ENCODE peak calls at places on chromosomes 6 and 20, in seven cellular contexts. One of them, this sample, is unnamed.

GRCh38 chr20:2387180-2387577 is 6.5 kb downstream of the TGM6 start:
- DNase-seq in right atrium auricular region: no peak
- DNase-seq in effector memory CD8-positive, alpha-beta T cell: peak
- DNase-seq in CD4-positive, alpha-beta T cell: no peak
- DNase-seq in activated effector memory CD4-positive, alpha-beta T cell treated with anti-CD3 and anti-CD28 coated beads, Interleukin-2, amount 50 U/mL, for 16 hours: peak
- DNase-seq in Caki2: peak
- DNase-seq in tibial artery: no peak
- DNase-seq in this sample: no peak

GRCh38 chr6:145875496-145876244 is 61.1 kb upstream of the FBXO30 start:
- DNase-seq in effector memory CD8-positive, alpha-beta T cell: no peak
- DNase-seq in tibial artery: no peak
- DNase-seq in CD4-positive, alpha-beta T cell: no peak
- DNase-seq in Caki2: no peak
- DNase-seq in right atrium auricular region: no peak
- DNase-seq in activated effector memory CD4-positive, alpha-beta T cell treated with anti-CD3 and anti-CD28 coated beads, Interleukin-2, amount 50 U/mL, for 16 hours: no peak
- DNase-seq in this sample: no peak

GRCh38 chr20:51338692-51339440 is 203.7 kb downstream of the NFATC2 start:
- DNase-seq in effector memory CD8-positive, alpha-beta T cell: no peak
- DNase-seq in Caki2: no peak
- DNase-seq in CD4-positive, alpha-beta T cell: no peak
- DNase-seq in right atrium auricular region: no peak
- DNase-seq in activated effector memory CD4-positive, alpha-beta T cell treated with anti-CD3 and anti-CD28 coated beads, Interleukin-2, amount 50 U/mL, for 16 hours: no peak
- DNase-seq in tibial artery: no peak
- DNase-seq in this sample: peak

GRCh38 chr20:17023036-17023435 is 203.8 kb upstream of the PCSK2 start:
- DNase-seq in CD4-positive, alpha-beta T cell: no peak
- DNase-seq in activated effector memory CD4-positive, alpha-beta T cell treated with anti-CD3 and anti-CD28 coated beads, Interleukin-2, amount 50 U/mL, for 16 hours: no peak
- DNase-seq in tibial artery: no peak
- DNase-seq in Caki2: no peak
- DNase-seq in effector memory CD8-positive, alpha-beta T cell: no peak
- DNase-seq in right atrium auricular region: no peak
- DNase-seq in this sample: no peak

GRCh38 chr6:93575495-93575894 is 156.1 kb upstream of the EPHA7 start:
- DNase-seq in tibial artery: no peak
- DNase-seq in effector memory CD8-positive, alpha-beta T cell: no peak
- DNase-seq in activated effector memory CD4-positive, alpha-beta T cell treated with anti-CD3 and anti-CD28 coated beads, Interleukin-2, amount 50 U/mL, for 16 hours: no peak
- DNase-seq in Caki2: no peak
- DNase-seq in right atrium auricular region: no peak
- DNase-seq in CD4-positive, alpha-beta T cell: no peak
- DNase-seq in this sample: no peak

GRCh38 chr6:22372922-22373321 is 76.1 kb upstream of the PRL start:
- DNase-seq in activated effector memory CD4-positive, alpha-beta T cell treated with anti-CD3 and anti-CD28 coated beads, Interleukin-2, amount 50 U/mL, for 16 hours: no peak
- DNase-seq in tibial artery: no peak
- DNase-seq in right atrium auricular region: no peak
- DNase-seq in CD4-positive, alpha-beta T cell: no peak
- DNase-seq in effector memory CD8-positive, alpha-beta T cell: no peak
- DNase-seq in Caki2: no peak
- DNase-seq in this sample: no peak

GRCh38 chr6:139547082-139547776 is 172.8 kb upstream of the CITED2 start:
- DNase-seq in CD4-positive, alpha-beta T cell: no peak
- DNase-seq in effector memory CD8-positive, alpha-beta T cell: no peak
- DNase-seq in Caki2: no peak
- DNase-seq in activated effector memory CD4-positive, alpha-beta T cell treated with anti-CD3 and anti-CD28 coated beads, Interleukin-2, amount 50 U/mL, for 16 hours: no peak
- DNase-seq in tibial artery: no peak
- DNase-seq in right atrium auricular region: no peak
- DNase-seq in this sample: no peak

GRCh38 chr20:61685462-61685861 is 380.2 kb downstream of the TAF4 start:
- DNase-seq in effector memory CD8-positive, alpha-beta T cell: no peak
- DNase-seq in right atrium auricular region: no peak
- DNase-seq in tibial artery: no peak
- DNase-seq in activated effector memory CD4-positive, alpha-beta T cell treated with anti-CD3 and anti-CD28 coated beads, Interleukin-2, amount 50 U/mL, for 16 hours: no peak
- DNase-seq in CD4-positive, alpha-beta T cell: no peak
- DNase-seq in Caki2: no peak
- DNase-seq in this sample: no peak

GRCh38 chr20:51434026-51434425 is 108.5 kb downstream of the NFATC2 start:
- DNase-seq in activated effector memory CD4-positive, alpha-beta T cell treated with anti-CD3 and anti-CD28 coated beads, Interleukin-2, amount 50 U/mL, for 16 hours: no peak
- DNase-seq in tibial artery: no peak
- DNase-seq in CD4-positive, alpha-beta T cell: no peak
- DNase-seq in effector memory CD8-positive, alpha-beta T cell: no peak
- DNase-seq in right atrium auricular region: no peak
- DNase-seq in Caki2: no peak
- DNase-seq in this sample: no peak

This sample was measured in RWPE2.